ENCODE peak calls at places on chromosomes 1 and 21, in eight cellular contexts. U is lung microvascular endothelial cell; O is stimulated activated CD4-positive, alpha-beta T cell treated with anti-CD3 and anti-CD28 coated beads, TNF-alpha, amount 100 ng/mL, for 24 hours; I is C1 segment of cervical spinal cord; L is right lobe of liver; F is T-helper 2 cell; G is Karpas-422; B is H54. Z is an unnamed sample.

GRCh38 chr1:226987623-226988336 is 47.7 kb downstream of the COQ8A start:
- DNase-seq in U (no peak), B (no peak), I (no peak), G (no peak), O (no peak), F (no peak), L (no peak), Z (no peak)

GRCh38 chr21:46191257-46191685 is 7.0 kb upstream of the SPATC1L start:
- DNase-seq in B (peak; percentile 65), I (no peak), F (no peak), O (no peak), L (no peak), U (peak; percentile 79), G (no peak), Z (no peak)

GRCh38 chr21:25501996-25502665 is 105.2 kb downstream of the MRPL39 start:
- DNase-seq in O (peak; percentile 61), U (no peak), I (no peak), L (no peak), B (no peak), G (no peak), F (no peak), Z (no peak)

GRCh38 chr21:36355868-36356267 is 29.3 kb upstream of the CHAF1B start:
- DNase-seq in F (no peak), O (no peak), I (no peak), L (no peak), U (no peak), B (no peak), G (no peak), Z (no peak)

GRCh38 chr1:6634278-6635052 is 9.8 kb downstream of the THAP3 start:
- DNase-seq in O (peak; percentile 40), L (peak; percentile 85), I (no peak), B (no peak), U (peak; percentile 61), F (no peak), G (peak; percentile 71), Z (no peak)

GRCh38 chr1:29279406-29279805 is 43.1 kb downstream of the PTPRU start:
- DNase-seq in B (no peak), F (no peak), U (no peak), G (no peak), L (no peak), I (no peak), O (no peak), Z (no peak)

GRCh38 chr1:27994060-27994459 is 34.3 kb downstream of the XKR8 start:
- DNase-seq in U (no peak), F (no peak), O (no peak), I (no peak), G (no peak), B (no peak), L (no peak), Z (no peak)

GRCh38 chr1:112533029-112533428 is 24.3 kb downstream of the WNT2B start:
- DNase-seq in I (no peak), F (no peak), O (no peak), G (no peak), L (no peak), U (no peak), B (no peak), Z (no peak)

GRCh38 chr1:1359668-1360468 is 1.5 kb upstream of the MXRA8 start:
- DNase-seq in B (no peak), O (no peak), F (no peak), G (no peak), L (no peak), U (no peak), I (no peak), Z (no peak)

GRCh38 chr1:67624680-67625079 is 60.3 kb upstream of the GADD45A start:
- DNase-seq in F (no peak), G (no peak), L (no peak), I (no peak), B (no peak), O (no peak), U (no peak), Z (no peak)

GRCh38 chr1:221708987-221709386 is 32.9 kb downstream of the DUSP10 start:
- DNase-seq in F (no peak), G (peak; percentile 43), O (no peak), U (peak; percentile 61), I (no peak), L (no peak), B (no peak), Z (peak; percentile 79)

GRCh38 chr1:233500111-233500510 is 113.8 kb upstream of the KCNK1 start:
- DNase-seq in L (no peak), O (no peak), G (no peak), F (no peak), B (no peak), U (no peak), I (no peak), Z (no peak)

GRCh38 chr1:209490013-209490412 is 93.5 kb upstream of the CAMK1G start:
- DNase-seq in B (no peak), O (no peak), G (no peak), U (no peak), I (no peak), L (no peak), F (no peak), Z (no peak)

GRCh38 chr1:164695956-164696665 is 137.1 kb downstream of the PBX1 start:
- DNase-seq in B (no peak), G (no peak), L (no peak), I (no peak), U (peak; percentile 41), F (no peak), O (no peak), Z (no peak)

GRCh38 chr1:46136711-46137110 is 4.3 kb upstream of the PIK3R3 start:
- DNase-seq in L (no peak), O (no peak), G (no peak), U (no peak), B (no peak), I (peak; percentile 10), F (no peak), Z (no peak)

GRCh38 chr1:23908453-23909341 is 4.5 kb downstream of the CNR2 start:
- DNase-seq in I (no peak), L (no peak), B (no peak), G (peak; percentile 97), F (no peak), O (no peak), U (no peak), Z (no peak)

GRCh38 chr1:84632142-84632541 is 57.9 kb upstream of the CTBS start:
- DNase-seq in O (no peak), U (no peak), L (no peak), G (no peak), I (no peak), F (no peak), B (no peak), Z (no peak)

GRCh38 chr21:24514081-24514733 is 1093.1 kb downstream of the MRPL39 start:
- DNase-seq in U (no peak), F (no peak), I (no peak), L (no peak), B (no peak), O (no peak), G (peak; percentile 65), Z (no peak)

GRCh38 chr1:241451981-241452380 is 67.6 kb downstream of the FH start:
- DNase-seq in I (no peak), O (no peak), F (no peak), L (no peak), U (no peak), B (no peak), G (no peak), Z (no peak)

GRCh38 chr1:157539568-157539967 is 12.7 kb downstream of the FCRL5 start:
- DNase-seq in L (no peak), U (no peak), G (no peak), F (no peak), B (no peak), I (no peak), O (no peak), Z (no peak)

GRCh38 chr1:22600071-22600816 is 36.2 kb upstream of the C1QA start:
- DNase-seq in B (no peak), O (no peak), I (no peak), G (no peak), L (no peak), F (no peak), U (no peak), Z (no peak)

GRCh38 chr1:221439734-221440436 is 302.0 kb downstream of the DUSP10 start:
- DNase-seq in G (no peak), B (peak; percentile 15), O (peak; percentile 19), F (no peak), I (no peak), L (no peak), U (peak; percentile 97), Z (peak; percentile 45)

GRCh38 chr1:61097326-61097725 is 15.0 kb downstream of the NFIA start:
- DNase-seq in B (no peak), G (no peak), F (no peak), U (peak; percentile 75), L (no peak), I (no peak), O (no peak), Z (no peak)